ENCODE peak calls at places on chromosome 16, in nine cellular contexts. S, X, K, P, H, J, M, D and O are unnamed samples.

GRCh38 chr16:82682757-82683156 is 56.0 kb downstream of the CDH13 start:
- DNase-seq in S (no peak), X (no peak), K (no peak), P (no peak), H (no peak), J (no peak), M (no peak), D (no peak), O (no peak)

GRCh38 chr16:71853413-71853812 is 7.6 kb downstream of the ATXN1L start:
- DNase-seq in S (no peak), X (no peak), K (no peak), P (no peak), H (no peak), J (no peak), M (no peak), D (no peak), O (no peak)

GRCh38 chr16:88069397-88070168 is 118.3 kb downstream of the BANP start:
- DNase-seq in S (peak), X (no peak), K (no peak), P (no peak), H (no peak), J (no peak), M (no peak), D (no peak), O (no peak)

GRCh38 chr16:27234603-27235002 is 31.3 kb downstream of the KDM8 start:
- DNase-seq in S (no peak), X (no peak), K (no peak), P (no peak), H (no peak), J (no peak), M (no peak), D (no peak), O (no peak)

GRCh38 chr16:49026566-49026965 is 255.1 kb downstream of the CBLN1 start:
- DNase-seq in S (no peak), X (no peak), K (no peak), P (no peak), H (no peak), J (no peak), M (no peak), D (no peak), O (no peak)

GRCh38 chr16:88477631-88478030 is 24.6 kb downstream of the ZFPM1 start:
- DNase-seq in S (no peak), X (no peak), K (no peak), P (no peak), H (no peak), J (no peak), M (peak), D (no peak), O (no peak)

GRCh38 chr16:87457724-87458423 is 35.0 kb downstream of the ZCCHC14 start:
- DNase-seq in S (no peak), X (no peak), K (peak), P (peak), H (peak), J (no peak), M (peak), D (no peak), O (no peak)

GRCh38 chr16:49821614-49822282 is 34.2 kb downstream of the ZNF423 start:
- DNase-seq in S (no peak), X (no peak), K (peak), P (no peak), H (no peak), J (no peak), M (no peak), D (no peak), O (no peak)

GRCh38 chr16:1993731-1994131 is 4.0 kb downstream of the SYNGR3 start:
- DNase-seq in S (no peak), X (no peak), K (no peak), P (no peak), H (peak), J (no peak), M (no peak), D (no peak), O (no peak)

GRCh38 chr16:12837756-12838155 is 34.1 kb upstream of the CPPED1 start:
- DNase-seq in S (no peak), X (no peak), K (no peak), P (no peak), H (no peak), J (no peak), M (no peak), D (no peak), O (no peak)

GRCh38 chr16:46862555-46863447 is 21.4 kb upstream of the GPT2 start:
- DNase-seq in S (no peak), X (no peak), K (no peak), P (peak), H (peak), J (no peak), M (no peak), D (no peak), O (no peak)

GRCh38 chr16:12087901-12088364 is 111.4 kb downstream of the SNX29 start:
- DNase-seq in S (no peak), X (no peak), K (no peak), P (no peak), H (no peak), J (no peak), M (no peak), D (peak), O (no peak)

GRCh38 chr16:55526448-55526847 is 17.6 kb downstream of the LPCAT2 start:
- DNase-seq in S (no peak), X (no peak), K (peak), P (peak), H (peak), J (no peak), M (no peak), D (no peak), O (no peak)

GRCh38 chr16:4426021-4426684 is 485 bp downstream of the DNAJA3 start:
- DNase-seq in S (peak), X (no peak), K (no peak), P (peak), H (no peak), J (no peak), M (no peak), D (no peak), O (no peak)

GRCh38 chr16:9441021-9441420 is 349.6 kb downstream of the HAPSTR1 start:
- DNase-seq in S (no peak), X (no peak), K (no peak), P (no peak), H (no peak), J (no peak), M (no peak), D (no peak), O (no peak)

GRCh38 chr16:23837553-23838308 is 1.9 kb downstream of the PRKCB start:
- DNase-seq in S (no peak), X (no peak), K (no peak), P (no peak), H (no peak), J (no peak), M (no peak), D (peak), O (no peak)

GRCh38 chr16:84742561-84743200 is 42.9 kb downstream of the USP10 start:
- DNase-seq in S (no peak), X (no peak), K (no peak), P (no peak), H (no peak), J (no peak), M (no peak), D (no peak), O (no peak)

GRCh38 chr16:10128397-10129258 is 53.6 kb downstream of the GRIN2A start:
- DNase-seq in S (no peak), X (no peak), K (no peak), P (no peak), H (no peak), J (no peak), M (no peak), D (no peak), O (no peak)

GRCh38 chr16:72188512-72188911 is 16.6 kb upstream of the PMFBP1 start:
- DNase-seq in S (no peak), X (no peak), K (no peak), P (no peak), H (no peak), J (no peak), M (no peak), D (no peak), O (no peak)